ENCODE peak calls at places on chromosomes 4 and X, in six cellular contexts. B is Kasumi-1, H is endothelial cell, U is WTC11, S is putamen, T is natural killer cell. I is an unnamed sample.

GRCh38 chr4:101774807-101775206 is 15.7 kb upstream of the BANK1 start:
- DNase-seq in S (no peak), B (peak; percentile 7), T (no peak), U (no peak), H (no peak), I (no peak)

GRCh38 chr4:89558147-89558546 is 250.5 kb upstream of the GPRIN3 start:
- DNase-seq in T (no peak), B (peak; percentile 40), H (no peak), S (no peak), U (no peak), I (no peak)

GRCh38 chr4:7901274-7901845 is 38.3 kb downstream of the AFAP1 start:
- DNase-seq in U (no peak), T (no peak), S (no peak), H (no peak), B (no peak), I (peak; percentile 43)

GRCh38 chr4:52641853-52642563 is 17.1 kb downstream of the USP46 start:
- DNase-seq in S (no peak), T (no peak), H (no peak), B (no peak), U (no peak), I (no peak)

GRCh38 chr4:168832746-168833575 is 177.1 kb downstream of the CBR4 start:
- DNase-seq in S (no peak), T (peak; percentile 17), B (no peak), H (peak; percentile 35), U (peak; percentile 70), I (peak; percentile 77)

GRCh38 chrX:134019567-134020206 is 34.3 kb upstream of the GPC3 start:
- DNase-seq in T (no peak), B (no peak), H (no peak), S (no peak), U (no peak), I (no peak)

GRCh38 chr4:84338367-84338766 is 160.7 kb downstream of the NKX6-1 start:
- DNase-seq in S (no peak), B (no peak), U (no peak), T (no peak), H (no peak), I (no peak)

GRCh38 chr4:184806711-184807110 is 19.1 kb downstream of the ACSL1 start:
- DNase-seq in T (no peak), U (no peak), B (no peak), H (no peak), S (no peak), I (no peak)

GRCh38 chrX:109600114-109600710 is 24.8 kb downstream of the KCNE5 start:
- DNase-seq in S (no peak), H (no peak), T (no peak), B (peak; percentile 3), U (peak; percentile 15), I (peak; percentile 52)

GRCh38 chrX:12210196-12210815 is 72.0 kb downstream of the FRMPD4 start:
- DNase-seq in S (no peak), U (no peak), T (no peak), H (no peak), B (no peak), I (no peak)

GRCh38 chrX:24396236-24396929 is 35.9 kb downstream of the SUPT20HL1 start:
- DNase-seq in S (no peak), B (no peak), H (no peak), T (no peak), U (no peak), I (no peak)

GRCh38 chr4:139735381-139736256 is 70.0 kb downstream of the MGST2 start:
- DNase-seq in S (no peak), H (peak; percentile 63), T (no peak), U (peak; percentile 46), B (no peak), I (peak; percentile 83)